ENCODE peak calls at places on chromosomes 2 and 18, in seven cellular contexts. U is GM23248, S is fibroblast of lung, M is mammary epithelial cell, W is GM12878, K is OCI-LY7, E is GM23338. L is an unnamed sample.
A peak's percentile ranks its signal among the peaks of the same experiment; 100 is the strongest.

GRCh38 chr2:74447230-74447999 is 5.7 kb upstream of the RTKN start:
- DNase-seq in K (no peak), S (no peak), M (no peak), U (no peak), W (no peak), E (no peak), L (no peak)

GRCh38 chr2:188788621-188789020 is 185.6 kb upstream of the COL3A1 start:
- DNase-seq in W (no peak), E (no peak), K (no peak), U (peak; percentile 86), M (peak; percentile 69), S (peak; percentile 93), L (peak; percentile 43)

GRCh38 chr2:74548919-74549684 is 4.6 kb downstream of the LOXL3 start:
- DNase-seq in S (no peak), K (no peak), U (peak; percentile 90), W (no peak), E (peak; percentile 88), M (peak; percentile 57), L (peak; percentile 87)

GRCh38 chr2:199596549-199596948 is 138.8 kb upstream of the SATB2 start:
- DNase-seq in W (no peak), U (peak; percentile 45), M (peak; percentile 21), E (peak; percentile 78), S (peak; percentile 35), K (peak; percentile 37), L (no peak)

GRCh38 chr2:46362667-46363012 is 65.4 kb downstream of the EPAS1 start:
- DNase-seq in K (no peak), S (no peak), M (no peak), W (no peak), E (no peak), U (peak; percentile 17), L (no peak)

GRCh38 chr2:9424447-9425164 is 1.2 kb downstream of the CPSF3 start:
- DNase-seq in S (no peak), K (peak; percentile 66), E (no peak), W (no peak), M (no peak), U (no peak), L (no peak)

GRCh38 chr2:161273038-161273760 is 35.0 kb upstream of the PSMD14 start:
- DNase-seq in K (peak; percentile 78), M (peak; percentile 40), W (peak; percentile 23), E (peak; percentile 94), U (peak; percentile 63), S (peak; percentile 79), L (peak; percentile 79)

GRCh38 chr2:232434563-232435374 is 21.2 kb upstream of the ALPI start:
- DNase-seq in U (no peak), E (no peak), M (no peak), S (no peak), W (no peak), K (no peak), L (no peak)

GRCh38 chr2:117771969-117772630 is 42.4 kb upstream of the DDX18 start:
- DNase-seq in U (peak; percentile 65), M (no peak), W (no peak), E (peak; percentile 52), S (peak; percentile 41), K (peak; percentile 29), L (peak; percentile 63)

GRCh38 chr2:238916875-238917590 is 69.1 kb downstream of the TWIST2 start:
- DNase-seq in K (no peak), S (no peak), E (no peak), M (peak; percentile 20), W (no peak), U (peak; percentile 55), L (no peak)

GRCh38 chr2:10073706-10074105 is 6.5 kb downstream of the CYS1 start:
- DNase-seq in S (no peak), E (no peak), K (no peak), W (no peak), U (no peak), M (no peak), L (peak; percentile 2)

GRCh38 chr2:102657770-102658169 is 38.4 kb downstream of the SLC9A2 start:
- DNase-seq in W (no peak), M (peak; percentile 89), U (no peak), K (no peak), E (no peak), S (no peak), L (no peak)

GRCh38 chr2:164717000-164717597 is 95.8 kb upstream of the GRB14 start:
- DNase-seq in K (peak; percentile 38), S (peak; percentile 49), M (no peak), W (no peak), E (peak; percentile 41), U (peak; percentile 68), L (peak; percentile 61)

GRCh38 chr2:105858868-105859693 is 114.4 kb downstream of the NCK2 start:
- DNase-seq in E (no peak), W (no peak), U (no peak), K (no peak), M (no peak), S (no peak), L (no peak)

GRCh38 chr2:15388406-15389325 is 172.5 kb downstream of the NBAS start:
- DNase-seq in S (no peak), M (peak; percentile 13), K (no peak), W (no peak), U (no peak), E (no peak), L (no peak)

GRCh38 chr2:239285071-239285931 is 115.5 kb downstream of the HDAC4 start:
- DNase-seq in E (no peak), U (peak; percentile 36), W (no peak), K (no peak), S (peak; percentile 43), M (no peak), L (no peak)

GRCh38 chr2:110816404-110817365 is 84.3 kb downstream of the ACOXL start:
- DNase-seq in M (peak; percentile 81), U (peak; percentile 39), W (no peak), S (no peak), K (peak; percentile 24), E (no peak), L (no peak)

GRCh38 chr2:71880846-71881610 is 266.6 kb downstream of the CYP26B1 start:
- DNase-seq in W (no peak), E (no peak), U (peak; percentile 79), M (peak; percentile 82), K (no peak), S (peak; percentile 75), L (no peak)

GRCh38 chr2:101359436-101359835 is 27.9 kb downstream of the CREG2 start:
- DNase-seq in W (no peak), U (no peak), K (no peak), E (no peak), M (no peak), S (no peak), L (no peak)

GRCh38 chr2:157327621-157328102 is 2.0 kb upstream of the ERMN start:
- DNase-seq in U (peak; percentile 79), M (peak; percentile 56), W (peak; percentile 68), E (peak; percentile 91), K (peak; percentile 84), S (peak; percentile 74), L (peak; percentile 89)

GRCh38 chr2:129912871-129913694 is 66.4 kb upstream of the RAB6C start:
- DNase-seq in S (no peak), E (no peak), M (no peak), U (no peak), W (no peak), K (no peak), L (no peak)

GRCh38 chr18:51867767-51868166 is 472.2 kb upstream of the DCC start:
- DNase-seq in S (peak; percentile 17), K (peak; percentile 4), U (peak; percentile 43), M (peak; percentile 4), E (peak; percentile 45), W (no peak), L (peak; percentile 62)

GRCh38 chr2:128638741-128639477 is 320.2 kb upstream of the HS6ST1 start:
- DNase-seq in W (no peak), U (peak; percentile 70), E (peak; percentile 98), S (no peak), K (no peak), M (no peak), L (no peak)

GRCh38 chr2:196176142-196176738 is 4.9 kb upstream of the STK17B start:
- DNase-seq in E (no peak), K (peak; percentile 97), S (no peak), M (no peak), U (no peak), W (peak; percentile 94), L (no peak)

GRCh38 chr2:44928660-44929471 is 12.6 kb upstream of the SIX3 start:
- DNase-seq in E (peak; percentile 72), S (no peak), U (peak; percentile 34), W (no peak), K (no peak), M (peak; percentile 14), L (no peak)

DNA sequence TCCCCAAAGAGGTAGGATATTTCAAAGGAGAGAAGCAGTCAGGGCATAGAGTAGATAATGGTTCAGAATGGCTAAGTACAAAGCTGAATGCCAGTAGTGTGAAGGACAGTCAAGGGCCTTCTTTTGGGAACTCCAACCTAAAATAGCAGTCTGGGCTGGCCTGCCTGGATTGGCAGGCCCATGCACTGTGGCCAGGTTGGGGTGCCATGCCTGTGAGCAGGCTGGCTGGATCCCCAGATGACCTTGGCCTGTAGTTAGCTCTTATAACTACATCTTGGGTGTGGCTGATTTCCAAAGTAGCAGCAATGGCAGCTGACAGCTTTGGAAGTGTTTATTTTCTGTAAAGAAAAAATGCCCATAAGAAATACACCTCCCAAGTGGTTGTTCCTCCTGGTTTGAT is 51.5 kb upstream of the ITGB6 start:
- DNase-seq in U (no peak), S (no peak), W (no peak), E (no peak), K (no peak), M (no peak), L (no peak)
- H2AFZ ChIP-seq in U (no peak overlapping the region), S (no peak overlapping the region), W (no peak overlapping the region), E (no peak overlapping the region), K (no peak overlapping the region), M (no peak overlapping the region), L (no peak overlapping the region)

GRCh38 chr2:33322607-33323006 is 153.8 kb upstream of the RASGRP3 start:
- DNase-seq in W (no peak), E (no peak), M (no peak), S (no peak), U (no peak), K (peak; percentile 4), L (no peak)
- H3K4me2 ChIP-seq in W (peak overlapping the region; percentile 13), E (no peak overlapping the region), M (no peak overlapping the region), S (peak overlapping the region; percentile 4), U (peak overlapping the region; percentile 83), K (peak overlapping the region; percentile 32), L (no peak overlapping the region)

GRCh38 chr2:201436141-201436540 is 15.1 kb downstream of the TRAK2 start:
- DNase-seq in S (no peak), E (no peak), K (no peak), M (no peak), W (no peak), U (no peak), L (no peak)
- H3K4me3 ChIP-seq in S (no peak overlapping the region), E (no peak overlapping the region), K (no peak overlapping the region), M (no peak overlapping the region), W (no peak overlapping the region), U (no peak overlapping the region), L (no peak overlapping the region)

GRCh38 chr2:85356186-85356585 is 1.6 kb downstream of the ELMOD3 start:
- DNase-seq in M (no peak), W (no peak), K (no peak), E (no peak), U (no peak), S (no peak), L (no peak)

GRCh38 chr2:85355521-85355920 is 952 bp downstream of the ELMOD3 start:
- DNase-seq in U (peak; percentile 36), S (peak; percentile 8), E (no peak), W (no peak), M (no peak), K (peak; percentile 8), L (no peak)

GRCh38 chr2:85353876-85354285 is 447 bp downstream of the RETSAT start:
- DNase-seq in M (peak; percentile 28), S (peak; percentile 22), W (no peak), K (peak; percentile 20), U (peak; percentile 75), E (no peak), L (peak; percentile 58)

GRCh38 chr2:85354286-85355072 is at the start of the genes ELMOD3 and RETSAT:
- DNase-seq in U (peak; percentile 100), M (peak; percentile 99), K (peak; percentile 99), W (peak; percentile 97), S (peak; percentile 100), E (peak; percentile 100), L (peak; percentile 99)

GRCh38 chr2:85355073-85355410 is 473 bp downstream of the ELMOD3 start:
- DNase-seq in U (peak; percentile 34), K (no peak), E (no peak), W (no peak), M (peak; percentile 14), S (no peak), L (no peak)
- H2AFZ ChIP-seq in U (peak overlapping the region; percentile 98), K (peak overlapping the region; percentile 85), E (peak overlapping the region; percentile 77), W (peak overlapping the region; percentile 94), M (peak overlapping the region; percentile 97), S (peak overlapping the region; percentile 98), L (peak overlapping the region; percentile 78)

L was measured in hepatocyte.